ENCODE peak calls at places on chromosomes 3 and 15, in nine cellular contexts. P is stimulated activated CD4-positive, alpha-beta T cell treated with anti-CD3 and anti-CD28 coated beads, Interleukin-1b, Interleukin-23, amount 100 ng/mL, for 24 hours; Q is tibial nerve; V is ACHN; A is T-helper 2 cell; J is NAMALWA; N is vagina; M is NCI-H510A treated with DMSO at 0.1 percent for 48 hours; G is activated CD8-positive, alpha-beta memory T cell treated with anti-CD3 and anti-CD28 coated beads for 24 hours. B is an unnamed sample.

GRCh38 chr3:184805351-184806038 is 6.5 kb upstream of the VPS8 start:
- DNase-seq in P (no peak), Q (no peak), V (no peak), A (no peak), J (peak), N (no peak), M (peak), G (no peak), B (no peak)

GRCh38 chr3:60542981-60543380 is 708.3 kb downstream of the FHIT start:
- DNase-seq in P (no peak), Q (no peak), V (no peak), A (no peak), J (no peak), N (no peak), M (no peak), G (no peak), B (no peak)

GRCh38 chr3:94234177-94234788 is 171.4 kb downstream of the NSUN3 start:
- DNase-seq in P (no peak), Q (no peak), V (peak), A (peak), J (peak), N (no peak), M (peak), G (no peak), B (no peak)

GRCh38 chr3:113832477-113833164 is 6.0 kb upstream of the GRAMD1C start:
- DNase-seq in P (no peak), Q (no peak), V (no peak), A (peak), J (peak), N (no peak), M (no peak), G (no peak), B (no peak)

GRCh38 chr15:62953496-62953895 is 89.1 kb upstream of the TPM1 start:
- DNase-seq in P (no peak), Q (no peak), V (no peak), A (no peak), J (no peak), N (no peak), M (no peak), G (no peak), B (no peak)

GRCh38 chr3:105904251-105904650 is 35.4 kb upstream of the CBLB start:
- DNase-seq in P (no peak), Q (no peak), V (no peak), A (no peak), J (no peak), N (no peak), M (no peak), G (no peak), B (no peak)

GRCh38 chr3:40192628-40193027 is 116.9 kb upstream of the EIF1B start:
- DNase-seq in P (no peak), Q (no peak), V (no peak), A (no peak), J (no peak), N (peak), M (no peak), G (no peak), B (no peak)

GRCh38 chr15:63915209-63915887 is 81.6 kb upstream of the HERC1 start:
- DNase-seq in P (no peak), Q (no peak), V (no peak), A (no peak), J (no peak), N (no peak), M (peak), G (no peak), B (no peak)

GRCh38 chr15:66783327-66784124 is 81.5 kb downstream of the SMAD6 start:
- DNase-seq in P (no peak), Q (no peak), V (no peak), A (no peak), J (no peak), N (no peak), M (no peak), G (no peak), B (no peak)

GRCh38 chr15:82680200-82681102 is 29.2 kb downstream of the AP3B2 start:
- DNase-seq in P (peak), Q (no peak), V (peak), A (peak), J (peak), N (no peak), M (peak), G (peak), B (peak)

GRCh38 chr15:81314378-81314777 is 9.6 kb downstream of the STARD5 start:
- DNase-seq in P (no peak), Q (no peak), V (no peak), A (no peak), J (no peak), N (no peak), M (no peak), G (no peak), B (no peak)

GRCh38 chr15:77538793-77539487 is 93.8 kb downstream of the LINGO1 start:
- DNase-seq in P (no peak), Q (no peak), V (no peak), A (no peak), J (no peak), N (no peak), M (peak), G (no peak), B (peak)

GRCh38 chr15:72890043-72890442 is 106.5 kb upstream of the ADPGK start:
- DNase-seq in P (no peak), Q (no peak), V (no peak), A (no peak), J (no peak), N (no peak), M (no peak), G (no peak), B (no peak)

GRCh38 chr15:74978503-74978902 is 16.9 kb upstream of the SCAMP5 start:
- DNase-seq in P (no peak), Q (no peak), V (peak), A (no peak), J (no peak), N (no peak), M (no peak), G (peak), B (no peak)

GRCh38 chr3:25831578-25831977 is 41.7 kb downstream of the OXSM start:
- DNase-seq in P (no peak), Q (no peak), V (peak), A (peak), J (peak), N (no peak), M (peak), G (no peak), B (no peak)

GRCh38 chr3:195763248-195763830 is 42.6 kb downstream of the MUC20 start:
- DNase-seq in P (no peak), Q (no peak), V (no peak), A (no peak), J (no peak), N (no peak), M (no peak), G (no peak), B (no peak)

GRCh38 chr3:197926418-197926817 is 23.6 kb upstream of the RPL35A start:
- DNase-seq in P (no peak), Q (no peak), V (no peak), A (no peak), J (peak), N (no peak), M (no peak), G (no peak), B (no peak)

GRCh38 chr3:24972491-24972890 is 455.6 kb upstream of the RARB start:
- DNase-seq in P (no peak), Q (no peak), V (no peak), A (no peak), J (no peak), N (no peak), M (no peak), G (no peak), B (no peak)